ENCODE peak calls at places on chromosomes 12 and 14, in nine cellular contexts. One of them, this sample, is unnamed.

GRCh38 chr12:29212682-29213397 is 63.8 kb downstream of the FAR2 start:
- DNase-seq in IMR-90: no peak
- DNase-seq in adrenal gland: no peak
- DNase-seq in H1: no peak
- DNase-seq in Peyer's patch: no peak
- DNase-seq in body of pancreas: no peak
- DNase-seq in heart left ventricle: no peak
- DNase-seq in A549: no peak
- DNase-seq in HepG2: no peak
- DNase-seq in this sample: no peak

GRCh38 chr12:128942960-128943477 is 89.7 kb downstream of the GLT1D1 start:
- DNase-seq in H1: no peak
- DNase-seq in adrenal gland: no peak
- DNase-seq in Peyer's patch: no peak
- DNase-seq in body of pancreas: no peak
- DNase-seq in heart left ventricle: no peak
- DNase-seq in HepG2: no peak
- DNase-seq in A549: no peak
- DNase-seq in IMR-90: no peak
- DNase-seq in this sample: no peak

GRCh38 chr12:78878866-78879265 is 14.3 kb downstream of the SYT1 start:
- DNase-seq in adrenal gland: no peak
- DNase-seq in body of pancreas: no peak
- DNase-seq in HepG2: no peak
- DNase-seq in IMR-90: no peak
- DNase-seq in H1: no peak
- DNase-seq in Peyer's patch: no peak
- DNase-seq in heart left ventricle: no peak
- DNase-seq in A549: no peak
- DNase-seq in this sample: no peak

GRCh38 chr12:49230176-49230575 is 34.7 kb upstream of the TUBA1C start:
- DNase-seq in Peyer's patch: no peak
- DNase-seq in adrenal gland: no peak
- DNase-seq in heart left ventricle: no peak
- DNase-seq in HepG2: no peak
- DNase-seq in A549: no peak
- DNase-seq in H1: no peak
- DNase-seq in IMR-90: no peak
- DNase-seq in body of pancreas: no peak
- DNase-seq in this sample: no peak

GRCh38 chr12:103301642-103302620 is 193.8 kb downstream of the C12orf42 start:
- DNase-seq in A549: no peak
- DNase-seq in HepG2: no peak
- DNase-seq in body of pancreas: no peak
- DNase-seq in heart left ventricle: peak; percentile 44
- DNase-seq in Peyer's patch: no peak
- DNase-seq in IMR-90: no peak
- DNase-seq in adrenal gland: no peak
- DNase-seq in H1: peak; percentile 84
- DNase-seq in this sample: peak; percentile 22

GRCh38 chr14:100569734-100570251 is 17.4 kb downstream of the BEGAIN start:
- DNase-seq in HepG2: no peak
- DNase-seq in adrenal gland: no peak
- DNase-seq in A549: no peak
- DNase-seq in heart left ventricle: no peak
- DNase-seq in Peyer's patch: no peak
- DNase-seq in IMR-90: no peak
- DNase-seq in H1: no peak
- DNase-seq in body of pancreas: no peak
- DNase-seq in this sample: no peak

GRCh38 chr12:21618566-21618965 is 13.9 kb upstream of the GYS2 start:
- DNase-seq in heart left ventricle: no peak
- DNase-seq in body of pancreas: no peak
- DNase-seq in Peyer's patch: no peak
- DNase-seq in HepG2: no peak
- DNase-seq in IMR-90: no peak
- DNase-seq in H1: no peak
- DNase-seq in A549: no peak
- DNase-seq in adrenal gland: no peak
- DNase-seq in this sample: no peak

GRCh38 chr12:114399664-114400211 is 6.2 kb downstream of the TBX5 start:
- DNase-seq in adrenal gland: no peak
- DNase-seq in heart left ventricle: no peak
- DNase-seq in A549: no peak
- DNase-seq in HepG2: no peak
- DNase-seq in IMR-90: peak; percentile 95
- DNase-seq in H1: peak; percentile 95
- DNase-seq in body of pancreas: no peak
- DNase-seq in Peyer's patch: no peak
- DNase-seq in this sample: no peak

GRCh38 chr12:7642876-7643309 is 22.8 kb downstream of the APOBEC1 start:
- DNase-seq in heart left ventricle: no peak
- DNase-seq in body of pancreas: no peak
- DNase-seq in IMR-90: no peak
- DNase-seq in HepG2: peak; percentile 15
- DNase-seq in H1: peak; percentile 65
- DNase-seq in Peyer's patch: no peak
- DNase-seq in A549: no peak
- DNase-seq in adrenal gland: no peak
- DNase-seq in this sample: no peak

GRCh38 chr14:61568572-61569011 is 126.7 kb upstream of the HIF1A start:
- DNase-seq in body of pancreas: peak; percentile 73
- DNase-seq in HepG2: no peak
- DNase-seq in IMR-90: no peak
- DNase-seq in Peyer's patch: peak; percentile 90
- DNase-seq in adrenal gland: no peak
- DNase-seq in H1: peak; percentile 76
- DNase-seq in heart left ventricle: peak; percentile 75
- DNase-seq in A549: no peak
- DNase-seq in this sample: no peak

GRCh38 chr12:10511756-10512355 is 6.2 kb downstream of the EIF2S3B start:
- DNase-seq in Peyer's patch: no peak
- DNase-seq in IMR-90: no peak
- DNase-seq in body of pancreas: no peak
- DNase-seq in H1: no peak
- DNase-seq in A549: no peak
- DNase-seq in HepG2: no peak
- DNase-seq in adrenal gland: no peak
- DNase-seq in heart left ventricle: no peak
- DNase-seq in this sample: no peak

GRCh38 chr14:103693514-103693913 is 21.7 kb downstream of the XRCC3 start:
- DNase-seq in body of pancreas: no peak
- DNase-seq in heart left ventricle: no peak
- DNase-seq in IMR-90: no peak
- DNase-seq in H1: no peak
- DNase-seq in A549: no peak
- DNase-seq in adrenal gland: no peak
- DNase-seq in HepG2: no peak
- DNase-seq in Peyer's patch: no peak
- DNase-seq in this sample: no peak

GRCh38 chr14:90419200-90419599 is 22.4 kb downstream of the CALM1 start:
- DNase-seq in HepG2: no peak
- DNase-seq in body of pancreas: peak; percentile 80
- DNase-seq in IMR-90: peak; percentile 98
- DNase-seq in Peyer's patch: no peak
- DNase-seq in adrenal gland: peak; percentile 88
- DNase-seq in heart left ventricle: peak; percentile 72
- DNase-seq in A549: peak; percentile 35
- DNase-seq in H1: no peak
- DNase-seq in this sample: peak; percentile 74

GRCh38 chr12:124928095-124928911 is 13.9 kb upstream of the UBC start:
- DNase-seq in Peyer's patch: peak; percentile 53
- DNase-seq in A549: peak; percentile 88
- DNase-seq in heart left ventricle: peak; percentile 84
- DNase-seq in adrenal gland: peak; percentile 70
- DNase-seq in body of pancreas: peak; percentile 90
- DNase-seq in H1: no peak
- DNase-seq in IMR-90: peak; percentile 91
- DNase-seq in HepG2: no peak
- DNase-seq in this sample: peak; percentile 67

GRCh38 chr14:68396411-68396930 is 396.4 kb downstream of the ZFP36L1 start:
- DNase-seq in body of pancreas: no peak
- DNase-seq in H1: no peak
- DNase-seq in IMR-90: no peak
- DNase-seq in A549: no peak
- DNase-seq in HepG2: no peak
- DNase-seq in adrenal gland: no peak
- DNase-seq in Peyer's patch: no peak
- DNase-seq in heart left ventricle: no peak
- DNase-seq in this sample: no peak

GRCh38 chr14:68397371-68397779 is 395.5 kb downstream of the ZFP36L1 start:
- DNase-seq in IMR-90: no peak
- DNase-seq in adrenal gland: peak; percentile 87
- DNase-seq in A549: no peak
- DNase-seq in heart left ventricle: peak; percentile 83
- DNase-seq in HepG2: peak; percentile 43
- DNase-seq in H1: no peak
- DNase-seq in body of pancreas: peak; percentile 28
- DNase-seq in Peyer's patch: peak; percentile 46
- DNase-seq in this sample: peak; percentile 70

GRCh38 chr14:68394113-68394718 is 398.7 kb downstream of the ZFP36L1 start:
- DNase-seq in HepG2: no peak
- DNase-seq in H1: no peak
- DNase-seq in body of pancreas: no peak
- DNase-seq in heart left ventricle: no peak
- DNase-seq in A549: no peak
- DNase-seq in Peyer's patch: no peak
- DNase-seq in IMR-90: peak; percentile 63
- DNase-seq in adrenal gland: no peak
- DNase-seq in this sample: no peak

GRCh38 chr14:68394719-68395117 is 398.1 kb downstream of the ZFP36L1 start:
- DNase-seq in A549: no peak
- DNase-seq in IMR-90: no peak
- DNase-seq in heart left ventricle: peak; percentile 61
- DNase-seq in body of pancreas: no peak
- DNase-seq in adrenal gland: no peak
- DNase-seq in H1: peak; percentile 58
- DNase-seq in Peyer's patch: no peak
- DNase-seq in HepG2: no peak
- DNase-seq in this sample: no peak

DNA sequence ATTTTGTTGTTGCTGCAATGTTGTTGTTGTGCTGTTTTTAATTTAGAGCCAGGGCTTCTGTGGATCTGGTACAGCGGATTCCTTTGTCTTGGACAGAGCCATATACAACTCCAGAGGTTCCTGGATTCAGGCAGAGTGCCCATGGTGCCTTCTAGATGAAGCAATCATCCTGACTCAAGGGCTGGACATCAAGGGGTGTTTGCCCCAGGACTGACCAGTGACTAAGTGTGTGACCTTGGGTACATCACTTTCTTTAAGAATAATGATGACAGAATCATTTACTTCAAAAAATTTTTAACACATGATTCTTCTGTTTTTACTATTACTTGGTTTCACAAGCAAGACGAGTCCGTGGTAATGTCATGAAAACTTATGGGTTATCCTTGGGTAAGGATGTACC is 397.3 kb downstream of the ZFP36L1 start:
- DNase-seq in body of pancreas: no peak
- DNase-seq in adrenal gland: peak; percentile 87
- DNase-seq in heart left ventricle: no peak
- DNase-seq in H1: no peak
- DNase-seq in Peyer's patch: no peak
- DNase-seq in A549: no peak
- DNase-seq in HepG2: no peak
- DNase-seq in IMR-90: peak; percentile 76
- DNase-seq in this sample: peak; percentile 26
- H3K27ac ChIP-seq in body of pancreas: no peak overlapping the region
- H3K27ac ChIP-seq in adrenal gland: no peak overlapping the region
- H3K27ac ChIP-seq in heart left ventricle: no peak overlapping the region
- H3K27ac ChIP-seq in H1: no peak overlapping the region
- H3K27ac ChIP-seq in Peyer's patch: peak overlapping the region; percentile 48
- H3K27ac ChIP-seq in A549: peak overlapping the region; percentile 77
- H3K27ac ChIP-seq in HepG2: no peak overlapping the region
- H3K27ac ChIP-seq in IMR-90: peak overlapping the region; percentile 61
- H3K27ac ChIP-seq in this sample: peak overlapping the region; percentile 75

GRCh38 chr14:80564051-80564450 is 352.7 kb upstream of the DIO2 start:
- DNase-seq in heart left ventricle: no peak
- DNase-seq in H1: no peak
- DNase-seq in adrenal gland: no peak
- DNase-seq in Peyer's patch: no peak
- DNase-seq in IMR-90: peak; percentile 16
- DNase-seq in A549: no peak
- DNase-seq in body of pancreas: no peak
- DNase-seq in HepG2: no peak
- DNase-seq in this sample: no peak

GRCh38 chr14:80565001-80565400 is 353.7 kb upstream of the DIO2 start:
- DNase-seq in adrenal gland: no peak
- DNase-seq in H1: no peak
- DNase-seq in heart left ventricle: no peak
- DNase-seq in Peyer's patch: no peak
- DNase-seq in body of pancreas: no peak
- DNase-seq in HepG2: no peak
- DNase-seq in IMR-90: no peak
- DNase-seq in A549: no peak
- DNase-seq in this sample: no peak

GRCh38 chr14:80560800-80561199 is 349.5 kb upstream of the DIO2 start:
- DNase-seq in heart left ventricle: no peak
- DNase-seq in Peyer's patch: no peak
- DNase-seq in IMR-90: no peak
- DNase-seq in adrenal gland: no peak
- DNase-seq in body of pancreas: no peak
- DNase-seq in HepG2: no peak
- DNase-seq in A549: no peak
- DNase-seq in H1: no peak
- DNase-seq in this sample: no peak
- TF ChIP-seq POLR2A in heart left ventricle: no peak
- TF ChIP-seq POLR2A in Peyer's patch: no peak
- TF ChIP-seq POLR2A in IMR-90: no peak
- TF ChIP-seq POLR2A in adrenal gland: no peak
- TF ChIP-seq POLR2A in body of pancreas: no peak
- TF ChIP-seq POLR2A in HepG2: no peak
- TF ChIP-seq POLR2A in A549: no peak
- TF ChIP-seq POLR2A in H1: no peak
- TF ChIP-seq POLR2A in this sample: no peak

GRCh38 chr12:5432011-5432400 is at the start of gene NTF3:
- DNase-seq in heart left ventricle: no peak
- DNase-seq in Peyer's patch: no peak
- DNase-seq in HepG2: no peak
- DNase-seq in IMR-90: peak; percentile 76
- DNase-seq in H1: peak; percentile 72
- DNase-seq in adrenal gland: no peak
- DNase-seq in A549: no peak
- DNase-seq in body of pancreas: no peak
- DNase-seq in this sample: peak; percentile 44
- H3K27ac ChIP-seq in heart left ventricle: no peak within 1 kb of the TSS
- H3K27ac ChIP-seq in Peyer's patch: peak within 1 kb of the TSS; percentile 42
- H3K27ac ChIP-seq in HepG2: no peak within 1 kb of the TSS
- H3K27ac ChIP-seq in IMR-90: peak within 1 kb of the TSS; percentile 91
- H3K27ac ChIP-seq in H1: no peak within 1 kb of the TSS
- H3K27ac ChIP-seq in adrenal gland: no peak within 1 kb of the TSS
- H3K27ac ChIP-seq in A549: no peak within 1 kb of the TSS
- H3K27ac ChIP-seq in body of pancreas: no peak within 1 kb of the TSS
- H3K27ac ChIP-seq in this sample: no peak within 1 kb of the TSS

DNA sequence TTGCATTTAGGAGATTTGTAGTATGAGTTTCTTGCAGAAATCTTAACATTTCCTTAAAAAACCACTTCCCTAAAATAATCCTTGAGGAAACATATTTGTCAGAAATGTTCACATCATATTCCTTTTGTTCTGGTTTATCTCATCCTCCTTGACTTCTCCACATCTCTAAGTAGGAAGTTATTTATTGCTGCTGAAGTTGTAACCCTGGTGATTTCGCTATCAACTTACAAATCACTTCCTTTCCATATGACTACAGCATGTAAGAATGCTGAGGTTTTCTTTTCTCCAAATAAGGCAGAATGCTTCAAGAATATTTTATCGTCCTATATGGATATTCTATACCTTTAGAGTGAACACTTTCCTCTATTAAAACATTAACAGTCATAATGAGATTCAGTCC is 751.7 kb downstream of the NRXN3 start:
- DNase-seq in body of pancreas: no peak
- DNase-seq in HepG2: no peak
- DNase-seq in Peyer's patch: no peak
- DNase-seq in heart left ventricle: no peak
- DNase-seq in IMR-90: peak; percentile 88
- DNase-seq in A549: no peak
- DNase-seq in H1: no peak
- DNase-seq in adrenal gland: no peak
- DNase-seq in this sample: no peak
- TF ChIP-seq POLR2A in body of pancreas: no peak
- TF ChIP-seq POLR2A in HepG2: no peak
- TF ChIP-seq POLR2A in Peyer's patch: no peak
- TF ChIP-seq POLR2A in heart left ventricle: no peak
- TF ChIP-seq POLR2A in IMR-90: no peak
- TF ChIP-seq POLR2A in A549: no peak
- TF ChIP-seq POLR2A in H1: no peak
- TF ChIP-seq POLR2A in adrenal gland: no peak
- TF ChIP-seq POLR2A in this sample: no peak

This sample was measured in testis.